ENCODE peak calls at places on chromosomes 11 and 22, in six cellular contexts. Z is cerebellum, C is endothelial cell, U is NCI-H226, M is HEK293T, N is left ventricle myocardium inferior. W is an unnamed sample.
A peak's percentile ranks its signal among the peaks of the same experiment; 100 is the strongest.

GRCh38 chr11:75867778-75868374 is 52.9 kb downstream of the UVRAG start:
- DNase-seq in Z (peak; percentile 53), C (peak; percentile 40), U (no peak), M (peak; percentile 35), N (no peak), W (peak; percentile 57)

GRCh38 chr11:75549370-75549958 is 12.6 kb upstream of the SERPINH1 start:
- DNase-seq in Z (no peak), C (no peak), U (no peak), M (no peak), N (no peak), W (no peak)

GRCh38 chr11:113082501-113082900 is 121.3 kb downstream of the NCAM1 start:
- DNase-seq in Z (no peak), C (no peak), U (no peak), M (no peak), N (no peak), W (no peak)

GRCh38 chr11:477042-477715 is 27.1 kb downstream of the PTDSS2 start:
- DNase-seq in Z (peak; percentile 73), C (no peak), U (no peak), M (no peak), N (no peak), W (no peak)

GRCh38 chr22:35589071-35589735 is 27.9 kb downstream of the MB start:
- DNase-seq in Z (no peak), C (no peak), U (peak; percentile 92), M (no peak), N (no peak), W (no peak)

GRCh38 chr11:78810489-78811090 is 235.9 kb upstream of the NARS2 start:
- DNase-seq in Z (no peak), C (no peak), U (no peak), M (no peak), N (no peak), W (no peak)

GRCh38 chr22:49373801-49374226 is 453.9 kb downstream of the BRD1 start:
- DNase-seq in Z (no peak), C (peak; percentile 2), U (no peak), M (no peak), N (no peak), W (no peak)

GRCh38 chr11:77779935-77780334 is 40.6 kb downstream of the RSF1 start:
- DNase-seq in Z (no peak), C (no peak), U (peak; percentile 25), M (no peak), N (no peak), W (no peak)

GRCh38 chr11:19027829-19028595 is 32.5 kb downstream of the MRGPRX2 start:
- DNase-seq in Z (no peak), C (no peak), U (peak; percentile 68), M (no peak), N (no peak), W (peak; percentile 72)

GRCh38 chr11:3088806-3089205 is 31.6 kb upstream of the CARS1 start:
- DNase-seq in Z (no peak), C (no peak), U (peak; percentile 22), M (no peak), N (no peak), W (no peak)

GRCh38 chr11:123211981-123212380 is 16.9 kb upstream of the CLMP start:
- DNase-seq in Z (no peak), C (no peak), U (no peak), M (no peak), N (no peak), W (no peak)

GRCh38 chr11:19959697-19960096 is 200.6 kb downstream of the DBX1 start:
- DNase-seq in Z (peak; percentile 8), C (no peak), U (no peak), M (no peak), N (no peak), W (no peak)

GRCh38 chr11:94309757-94310156 is 5.4 kb downstream of the IZUMO1R start:
- DNase-seq in Z (no peak), C (no peak), U (no peak), M (no peak), N (no peak), W (no peak)

GRCh38 chr11:129639300-129639699 is 176.3 kb upstream of the TMEM45B start:
- DNase-seq in Z (no peak), C (no peak), U (peak; percentile 96), M (no peak), N (no peak), W (no peak)

GRCh38 chr11:134371436-134372185 is 39.8 kb downstream of the GLB1L2 start:
- DNase-seq in Z (no peak), C (no peak), U (no peak), M (no peak), N (no peak), W (no peak)

GRCh38 chr11:45382133-45382878 is 96.2 kb upstream of the SYT13 start:
- DNase-seq in Z (no peak), C (no peak), U (no peak), M (no peak), N (no peak), W (no peak)

GRCh38 chr22:42452456-42452855 is 20.3 kb upstream of the NFAM1 start:
- DNase-seq in Z (no peak), C (no peak), U (no peak), M (peak; percentile 3), N (no peak), W (no peak)

GRCh38 chr11:59243633-59244032 is 30.9 kb upstream of the MPEG1 start:
- DNase-seq in Z (no peak), C (no peak), U (no peak), M (no peak), N (no peak), W (no peak)

GRCh38 chr22:40635008-40635939 is 1.2 kb downstream of the MRTFA start:
- DNase-seq in Z (no peak), C (no peak), U (no peak), M (no peak), N (peak; percentile 63), W (no peak)

GRCh38 chr11:35005156-35005780 is 88.8 kb downstream of the PDHX start:
- DNase-seq in Z (no peak), C (no peak), U (no peak), M (no peak), N (no peak), W (peak; percentile 62)

GRCh38 chr11:101870510-101870909 is 44.3 kb upstream of the CEP126 start:
- DNase-seq in Z (no peak), C (no peak), U (peak; percentile 71), M (no peak), N (no peak), W (no peak)

GRCh38 chr11:27025957-27026356 is 14.7 kb upstream of the BBOX1 start:
- DNase-seq in Z (no peak), C (no peak), U (no peak), M (no peak), N (no peak), W (no peak)

GRCh38 chr22:25582946-25583345 is 18.5 kb downstream of the GRK3 start:
- DNase-seq in Z (no peak), C (no peak), U (no peak), M (no peak), N (no peak), W (no peak)

GRCh38 chr11:110759972-110760381 is 47.7 kb upstream of the ARHGAP20 start:
- DNase-seq in Z (no peak), C (no peak), U (peak; percentile 88), M (no peak), N (no peak), W (no peak)

GRCh38 chr11:57779275-57779674 is 17.7 kb downstream of the CTNND1 start:
- DNase-seq in Z (no peak), C (no peak), U (peak; percentile 67), M (no peak), N (no peak), W (peak; percentile 73)

GRCh38 chr11:78420796-78421209 is 3.2 kb upstream of the GAB2 start:
- DNase-seq in Z (no peak), C (no peak), U (peak; percentile 88), M (no peak), N (peak; percentile 52), W (peak; percentile 70)

GRCh38 chr11:116742104-116742503 is 30.7 kb downstream of the BUD13 start:
- DNase-seq in Z (no peak), C (no peak), U (peak; percentile 49), M (no peak), N (no peak), W (no peak)

GRCh38 chr11:36034572-36035331 is 90.9 kb downstream of the LDLRAD3 start:
- DNase-seq in Z (peak; percentile 83), C (no peak), U (peak; percentile 75), M (no peak), N (no peak), W (no peak)

GRCh38 chr11:9109858-9110731 is 18.7 kb upstream of the SCUBE2 start:
- DNase-seq in Z (no peak), C (no peak), U (no peak), M (no peak), N (no peak), W (no peak)

GRCh38 chr11:23605001-23605400 is 744.7 kb upstream of the CCDC179 start:
- DNase-seq in Z (no peak), C (no peak), U (no peak), M (no peak), N (no peak), W (no peak)

GRCh38 chr11:132977241-132977640 is 555.1 kb downstream of the OPCML start:
- DNase-seq in Z (no peak), C (no peak), U (no peak), M (no peak), N (no peak), W (no peak)

GRCh38 chr11:10456519-10456918 is 1.5 kb downstream of the AMPD3 start:
- DNase-seq in Z (no peak), C (no peak), U (no peak), M (no peak), N (no peak), W (no peak)

GRCh38 chr11:3380706-3381570 is 2.0 kb upstream of the ZNF195 start:
- DNase-seq in Z (no peak), C (no peak), U (no peak), M (no peak), N (no peak), W (no peak)

GRCh38 chr11:85680897-85681296 is 5.1 kb downstream of the CCDC89 start:
- DNase-seq in Z (peak; percentile 75), C (no peak), U (no peak), M (no peak), N (no peak), W (no peak)

GRCh38 chr11:12179521-12179920 is 69.1 kb downstream of the MICAL2 start:
- DNase-seq in Z (no peak), C (no peak), U (no peak), M (no peak), N (no peak), W (no peak)

GRCh38 chr22:20430641-20431519 is 6.7 kb downstream of the SCARF2 start:
- DNase-seq in Z (peak; percentile 49), C (peak; percentile 64), U (no peak), M (no peak), N (peak; percentile 36), W (peak; percentile 57)

GRCh38 chr11:2270322-2271076 is at the start of gene ASCL2:
- DNase-seq in Z (no peak), C (peak; percentile 4), U (no peak), M (no peak), N (no peak), W (no peak)

GRCh38 chr11:108206969-108207682 is 15.3 kb downstream of the NPAT start:
- DNase-seq in Z (no peak), C (no peak), U (no peak), M (no peak), N (no peak), W (no peak)

GRCh38 chr22:31223786-31224191 is 11.7 kb downstream of the LIMK2 start:
- DNase-seq in Z (no peak), C (no peak), U (no peak), M (no peak), N (no peak), W (no peak)